ENCODE peak calls at places on chromosomes 7 and 10, in eight cellular contexts. P, E, S, G, L, F, Q and J are unnamed samples.

GRCh38 chr10:43230909-43231522 is 35.8 kb downstream of the RASGEF1A start:
- DNase-seq in P (peak), E (no peak), S (no peak), G (no peak), L (no peak), F (peak), Q (no peak), J (no peak)

GRCh38 chr7:35839860-35840854 is 39.3 kb downstream of the SEPTIN7 start:
- DNase-seq in P (no peak), E (no peak), S (no peak), G (no peak), L (peak), F (no peak), Q (peak), J (no peak)

GRCh38 chr10:128061306-128062300 is 64.6 kb downstream of the MKI67 start:
- DNase-seq in P (no peak), E (no peak), S (no peak), G (no peak), L (no peak), F (no peak), Q (no peak), J (no peak)

GRCh38 chr7:139943391-139943790 is 114.3 kb downstream of the TBXAS1 start:
- DNase-seq in P (no peak), E (no peak), S (no peak), G (no peak), L (no peak), F (no peak), Q (no peak), J (no peak)

GRCh38 chr7:55774327-55775050 is 88.1 kb downstream of the SEPTIN14 start:
- DNase-seq in P (no peak), E (no peak), S (no peak), G (no peak), L (no peak), F (no peak), Q (no peak), J (no peak)

GRCh38 chr7:116582164-116582732 is 57.4 kb downstream of the CAV1 start:
- DNase-seq in P (no peak), E (no peak), S (no peak), G (no peak), L (no peak), F (no peak), Q (peak), J (no peak)

GRCh38 chr10:63116452-63117072 is 16.6 kb upstream of the NRBF2 start:
- DNase-seq in P (no peak), E (no peak), S (no peak), G (no peak), L (no peak), F (no peak), Q (no peak), J (no peak)

GRCh38 chr10:68434657-68435056 is 27.6 kb upstream of the RUFY2 start:
- DNase-seq in P (no peak), E (no peak), S (no peak), G (no peak), L (no peak), F (no peak), Q (peak), J (no peak)

GRCh38 chr7:129947701-129948100 is 5.1 kb downstream of the UBE2H start:
- DNase-seq in P (no peak), E (no peak), S (no peak), G (no peak), L (no peak), F (no peak), Q (no peak), J (no peak)

GRCh38 chr7:151310578-151310977 is 31.0 kb upstream of the NUB1 start:
- DNase-seq in P (no peak), E (no peak), S (peak), G (peak), L (peak), F (no peak), Q (peak), J (no peak)

GRCh38 chr7:143485091-143485490 is 7.4 kb downstream of the TAS2R41 start:
- DNase-seq in P (no peak), E (no peak), S (peak), G (no peak), L (no peak), F (no peak), Q (no peak), J (no peak)

GRCh38 chr7:69820479-69821192 is 222.4 kb downstream of the AUTS2 start:
- DNase-seq in P (no peak), E (no peak), S (no peak), G (no peak), L (no peak), F (no peak), Q (no peak), J (no peak)

GRCh38 chr7:44277391-44277790 is 48.0 kb downstream of the CAMK2B start:
- DNase-seq in P (no peak), E (no peak), S (no peak), G (no peak), L (no peak), F (peak), Q (no peak), J (no peak)

GRCh38 chr10:35300063-35300699 is 36.1 kb upstream of the CCNY start:
- DNase-seq in P (peak), E (peak), S (no peak), G (peak), L (peak), F (no peak), Q (peak), J (peak)

GRCh38 chr10:52314007-52314821 is at the start of gene DKK1:
- DNase-seq in P (peak), E (no peak), S (no peak), G (no peak), L (peak), F (peak), Q (peak), J (no peak)

GRCh38 chr10:52316005-52316404 is 1.9 kb downstream of the DKK1 start:
- DNase-seq in P (no peak), E (no peak), S (no peak), G (no peak), L (peak), F (no peak), Q (peak), J (no peak)

GRCh38 chr10:52316500-52316899 is 2.4 kb downstream of the DKK1 start:
- DNase-seq in P (no peak), E (no peak), S (no peak), G (no peak), L (no peak), F (no peak), Q (no peak), J (no peak)

GRCh38 chr10:52313350-52314006 is 603 bp upstream of the DKK1 start:
- DNase-seq in P (peak), E (no peak), S (no peak), G (no peak), L (no peak), F (no peak), Q (peak), J (no peak)

GRCh38 chr10:52314822-52315552 is 906 bp downstream of the DKK1 start:
- DNase-seq in P (peak), E (no peak), S (no peak), G (no peak), L (peak), F (no peak), Q (peak), J (no peak)
- TF ChIP-seq POLR2A in P (no peak), E (no peak), S (no peak), G (no peak), L (peak), F (no peak), Q (no peak), J (no peak)

GRCh38 chr7:106219170-106219569 is 65.6 kb downstream of the NAMPT start:
- DNase-seq in P (no peak), E (no peak), S (no peak), G (no peak), L (no peak), F (no peak), Q (no peak), J (no peak)

GRCh38 chr7:106216517-106217088 is 68.2 kb downstream of the NAMPT start:
- DNase-seq in P (peak), E (no peak), S (no peak), G (peak), L (peak), F (no peak), Q (peak), J (no peak)

GRCh38 chr7:106215868-106216516 is 68.8 kb downstream of the NAMPT start:
- DNase-seq in P (no peak), E (no peak), S (no peak), G (no peak), L (no peak), F (no peak), Q (no peak), J (no peak)

GRCh38 chr7:106218546-106218945 is 66.2 kb downstream of the NAMPT start:
- DNase-seq in P (no peak), E (no peak), S (no peak), G (no peak), L (no peak), F (no peak), Q (peak), J (no peak)

DNA sequence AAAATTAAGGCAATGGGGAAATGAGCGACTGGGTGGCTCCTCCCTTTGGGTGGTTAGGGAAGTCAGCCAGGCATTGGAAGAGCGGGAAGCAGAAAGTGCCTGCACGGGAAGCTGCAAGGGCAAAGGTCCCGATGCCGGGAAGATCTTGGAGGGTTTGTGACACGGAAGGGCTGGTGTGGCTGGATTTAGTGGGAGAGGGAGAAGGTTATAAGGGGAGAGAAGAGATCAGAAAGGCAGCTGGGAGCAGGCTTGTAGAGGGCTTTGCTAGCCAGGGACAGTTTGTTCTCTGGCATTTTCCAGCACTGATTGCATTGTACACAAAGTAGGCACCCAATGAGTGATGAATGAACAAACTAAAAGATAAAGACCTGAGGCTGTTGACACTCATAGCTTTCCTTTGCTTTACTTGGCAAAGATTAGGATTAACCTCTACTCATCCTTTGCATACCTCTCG is 67.7 kb downstream of the NAMPT start:
- DNase-seq in P (peak), E (no peak), S (no peak), G (peak), L (peak), F (peak), Q (peak), J (no peak)
- TF ChIP-seq POLR2A in P (no peak), E (no peak), S (no peak), G (no peak), L (no peak), F (peak), Q (no peak), J (no peak)

GRCh38 chr10:112526906-112527305 is 79.9 kb downstream of the VTI1A start:
- DNase-seq in P (no peak), E (no peak), S (no peak), G (no peak), L (peak), F (no peak), Q (no peak), J (no peak)
- TF ChIP-seq POLR2A in P (no peak), E (no peak), S (no peak), G (no peak), L (no peak), F (no peak), Q (no peak), J (no peak)

GRCh38 chr10:33596411-33596810 is 261.9 kb upstream of the NRP1 start:
- DNase-seq in P (no peak), E (no peak), S (no peak), G (no peak), L (no peak), F (no peak), Q (no peak), J (no peak)

GRCh38 chr10:33602278-33602677 is 267.8 kb upstream of the NRP1 start:
- DNase-seq in P (no peak), E (no peak), S (no peak), G (no peak), L (no peak), F (no peak), Q (no peak), J (no peak)

GRCh38 chr10:33594475-33594874 is 260.0 kb upstream of the NRP1 start:
- DNase-seq in P (no peak), E (no peak), S (no peak), G (no peak), L (no peak), F (no peak), Q (no peak), J (no peak)

GRCh38 chr10:33600381-33600780 is 265.9 kb upstream of the NRP1 start:
- DNase-seq in P (no peak), E (no peak), S (no peak), G (no peak), L (no peak), F (no peak), Q (peak), J (no peak)
- TF ChIP-seq POLR2A in P (no peak), E (no peak), S (no peak), G (no peak), L (no peak), F (no peak), Q (no peak), J (no peak)